ENCODE peak calls at places on chromosomes 4 and X, in seven cellular contexts. One of them, this sample, is unnamed.

GRCh38 chr4:168683595-168683994 is 186.7 kb downstream of the PALLD start:
- DNase-seq in psoas muscle: no peak
- DNase-seq in suprapubic skin: no peak
- DNase-seq in hepatocyte: no peak
- DNase-seq in transverse colon: no peak
- DNase-seq in thoracic aorta: no peak
- DNase-seq in endothelial cell: no peak
- DNase-seq in this sample: no peak

GRCh38 chr4:182348947-182349346 is 105.7 kb downstream of the TENM3 start:
- DNase-seq in psoas muscle: no peak
- DNase-seq in hepatocyte: no peak
- DNase-seq in endothelial cell: no peak
- DNase-seq in thoracic aorta: no peak
- DNase-seq in suprapubic skin: no peak
- DNase-seq in transverse colon: no peak
- DNase-seq in this sample: no peak

GRCh38 chr4:15352508-15352907 is 75.3 kb upstream of the C1QTNF7 start:
- DNase-seq in endothelial cell: no peak
- DNase-seq in transverse colon: no peak
- DNase-seq in thoracic aorta: no peak
- DNase-seq in psoas muscle: no peak
- DNase-seq in suprapubic skin: no peak
- DNase-seq in hepatocyte: no peak
- DNase-seq in this sample: no peak

GRCh38 chr4:53508446-53508845 is 82.8 kb downstream of the LNX1 start:
- DNase-seq in suprapubic skin: no peak
- DNase-seq in transverse colon: no peak
- DNase-seq in psoas muscle: no peak
- DNase-seq in thoracic aorta: no peak
- DNase-seq in endothelial cell: no peak
- DNase-seq in hepatocyte: no peak
- DNase-seq in this sample: no peak

GRCh38 chrX:37409278-37409677 is 60.1 kb downstream of the PRRG1 start:
- DNase-seq in hepatocyte: no peak
- DNase-seq in suprapubic skin: no peak
- DNase-seq in psoas muscle: no peak
- DNase-seq in endothelial cell: no peak
- DNase-seq in transverse colon: no peak
- DNase-seq in thoracic aorta: no peak
- DNase-seq in this sample: no peak

GRCh38 chr4:99845708-99846469 is 29.3 kb downstream of the DAPP1 start:
- DNase-seq in psoas muscle: no peak
- DNase-seq in hepatocyte: no peak
- DNase-seq in endothelial cell: no peak
- DNase-seq in thoracic aorta: no peak
- DNase-seq in transverse colon: no peak
- DNase-seq in suprapubic skin: no peak
- DNase-seq in this sample: no peak

GRCh38 chrX:25017667-25018247 is 2.0 kb upstream of the ARX start:
- DNase-seq in psoas muscle: no peak
- DNase-seq in hepatocyte: no peak
- DNase-seq in endothelial cell: no peak
- DNase-seq in suprapubic skin: no peak
- DNase-seq in transverse colon: no peak
- DNase-seq in thoracic aorta: no peak
- DNase-seq in this sample: no peak

GRCh38 chr4:148445903-148446261 is 3.7 kb upstream of the NR3C2 start:
- DNase-seq in thoracic aorta: no peak
- DNase-seq in psoas muscle: no peak
- DNase-seq in transverse colon: no peak
- DNase-seq in suprapubic skin: no peak
- DNase-seq in hepatocyte: no peak
- DNase-seq in endothelial cell: no peak
- DNase-seq in this sample: no peak

GRCh38 chr4:76782837-76783236 is 115.1 kb downstream of the SOWAHB start:
- DNase-seq in hepatocyte: no peak
- DNase-seq in endothelial cell: no peak
- DNase-seq in transverse colon: no peak
- DNase-seq in thoracic aorta: no peak
- DNase-seq in suprapubic skin: no peak
- DNase-seq in psoas muscle: no peak
- DNase-seq in this sample: no peak

GRCh38 chr4:1983846-1984405 is 24.8 kb downstream of the NELFA start:
- DNase-seq in thoracic aorta: no peak
- DNase-seq in suprapubic skin: no peak
- DNase-seq in transverse colon: no peak
- DNase-seq in endothelial cell: no peak
- DNase-seq in hepatocyte: no peak
- DNase-seq in psoas muscle: no peak
- DNase-seq in this sample: no peak

GRCh38 chr4:113292371-113293042 is 243.1 kb downstream of the ANK2 start:
- DNase-seq in hepatocyte: peak
- DNase-seq in endothelial cell: no peak
- DNase-seq in transverse colon: peak
- DNase-seq in suprapubic skin: no peak
- DNase-seq in thoracic aorta: no peak
- DNase-seq in psoas muscle: peak
- DNase-seq in this sample: peak

GRCh38 chr4:146342600-146343192 is 128.4 kb downstream of the REELD1 start:
- DNase-seq in endothelial cell: peak
- DNase-seq in suprapubic skin: no peak
- DNase-seq in hepatocyte: peak
- DNase-seq in thoracic aorta: no peak
- DNase-seq in psoas muscle: no peak
- DNase-seq in transverse colon: no peak
- DNase-seq in this sample: peak

GRCh38 chrX:123084797-123085196 is 99.3 kb upstream of the GRIA3 start:
- DNase-seq in suprapubic skin: no peak
- DNase-seq in thoracic aorta: no peak
- DNase-seq in psoas muscle: no peak
- DNase-seq in endothelial cell: no peak
- DNase-seq in transverse colon: no peak
- DNase-seq in hepatocyte: no peak
- DNase-seq in this sample: no peak

GRCh38 chrX:16671005-16671404 is 21.0 kb downstream of the S100G start:
- DNase-seq in suprapubic skin: no peak
- DNase-seq in endothelial cell: peak
- DNase-seq in thoracic aorta: no peak
- DNase-seq in transverse colon: no peak
- DNase-seq in hepatocyte: peak
- DNase-seq in psoas muscle: no peak
- DNase-seq in this sample: no peak

GRCh38 chr4:153466637-153467153 is 535 bp downstream of the TMEM131L start:
- DNase-seq in thoracic aorta: no peak
- DNase-seq in hepatocyte: no peak
- DNase-seq in suprapubic skin: no peak
- DNase-seq in endothelial cell: no peak
- DNase-seq in transverse colon: no peak
- DNase-seq in psoas muscle: no peak
- DNase-seq in this sample: peak
- TF ChIP-seq CTCF in thoracic aorta: no peak
- TF ChIP-seq CTCF in hepatocyte: no peak
- TF ChIP-seq CTCF in suprapubic skin: no peak
- TF ChIP-seq CTCF in endothelial cell: no peak
- TF ChIP-seq CTCF in transverse colon: no peak
- TF ChIP-seq CTCF in psoas muscle: no peak
- TF ChIP-seq CTCF in this sample: no peak

GRCh38 chr4:71045256-71045655 is 51.8 kb downstream of the DCK start:
- DNase-seq in transverse colon: no peak
- DNase-seq in endothelial cell: no peak
- DNase-seq in psoas muscle: no peak
- DNase-seq in hepatocyte: no peak
- DNase-seq in thoracic aorta: no peak
- DNase-seq in suprapubic skin: no peak
- DNase-seq in this sample: no peak

GRCh38 chr4:71052034-71052433 is 58.6 kb downstream of the DCK start:
- DNase-seq in transverse colon: no peak
- DNase-seq in thoracic aorta: no peak
- DNase-seq in psoas muscle: no peak
- DNase-seq in endothelial cell: no peak
- DNase-seq in hepatocyte: no peak
- DNase-seq in suprapubic skin: no peak
- DNase-seq in this sample: no peak

GRCh38 chr4:71052716-71053115 is 59.3 kb downstream of the DCK start:
- DNase-seq in transverse colon: no peak
- DNase-seq in endothelial cell: no peak
- DNase-seq in thoracic aorta: no peak
- DNase-seq in hepatocyte: no peak
- DNase-seq in suprapubic skin: no peak
- DNase-seq in psoas muscle: no peak
- DNase-seq in this sample: no peak

GRCh38 chr4:71049395-71049794 is 55.9 kb downstream of the DCK start:
- DNase-seq in suprapubic skin: no peak
- DNase-seq in endothelial cell: no peak
- DNase-seq in psoas muscle: no peak
- DNase-seq in thoracic aorta: no peak
- DNase-seq in transverse colon: no peak
- DNase-seq in hepatocyte: no peak
- DNase-seq in this sample: no peak

GRCh38 chr4:71050809-71051208 is 57.4 kb downstream of the DCK start:
- DNase-seq in psoas muscle: no peak
- DNase-seq in hepatocyte: no peak
- DNase-seq in transverse colon: no peak
- DNase-seq in thoracic aorta: no peak
- DNase-seq in suprapubic skin: no peak
- DNase-seq in endothelial cell: no peak
- DNase-seq in this sample: no peak
- TF ChIP-seq CTCF in psoas muscle: peak
- TF ChIP-seq CTCF in hepatocyte: no peak
- TF ChIP-seq CTCF in transverse colon: no peak
- TF ChIP-seq CTCF in thoracic aorta: no peak
- TF ChIP-seq CTCF in suprapubic skin: no peak
- TF ChIP-seq CTCF in endothelial cell: no peak
- TF ChIP-seq CTCF in this sample: peak

GRCh38 chr4:22356996-22357596 is 158.8 kb downstream of the ADGRA3 start:
- DNase-seq in hepatocyte: peak
- DNase-seq in transverse colon: no peak
- DNase-seq in thoracic aorta: no peak
- DNase-seq in psoas muscle: no peak
- DNase-seq in endothelial cell: no peak
- DNase-seq in suprapubic skin: no peak
- DNase-seq in this sample: no peak
- TF ChIP-seq CTCF in hepatocyte: peak
- TF ChIP-seq CTCF in transverse colon: peak
- TF ChIP-seq CTCF in thoracic aorta: no peak
- TF ChIP-seq CTCF in psoas muscle: no peak
- TF ChIP-seq CTCF in endothelial cell: no peak
- TF ChIP-seq CTCF in suprapubic skin: no peak
- TF ChIP-seq CTCF in this sample: peak

DNA sequence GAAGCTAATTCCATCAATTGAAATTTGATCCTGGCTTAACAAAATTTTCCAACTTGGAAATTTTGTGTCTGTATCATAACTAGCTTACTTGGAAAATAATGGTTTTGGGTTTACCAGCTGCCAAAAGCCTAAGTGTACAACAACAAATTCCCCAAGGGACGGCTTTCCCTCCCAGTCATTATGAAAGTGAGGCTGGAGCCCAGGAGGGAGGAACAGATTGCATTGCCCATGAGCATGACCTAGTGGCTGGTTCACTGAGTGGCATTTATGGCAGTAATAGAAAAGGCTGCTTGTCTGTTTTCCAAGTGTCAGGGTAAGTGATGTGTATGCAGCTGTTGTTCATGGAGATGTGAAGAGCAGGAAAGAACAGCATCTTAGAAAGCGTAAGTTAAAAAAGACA is 70.8 kb upstream of the HHIP start:
- DNase-seq in psoas muscle: no peak
- DNase-seq in transverse colon: no peak
- DNase-seq in thoracic aorta: no peak
- DNase-seq in endothelial cell: peak
- DNase-seq in suprapubic skin: no peak
- DNase-seq in hepatocyte: peak
- DNase-seq in this sample: no peak
- TF ChIP-seq CTCF in psoas muscle: no peak
- TF ChIP-seq CTCF in transverse colon: no peak
- TF ChIP-seq CTCF in thoracic aorta: no peak
- TF ChIP-seq CTCF in endothelial cell: no peak
- TF ChIP-seq CTCF in suprapubic skin: no peak
- TF ChIP-seq CTCF in hepatocyte: peak
- TF ChIP-seq CTCF in this sample: peak

GRCh38 chrX:80550722-80551121 is 130.5 kb downstream of the TENT5D start:
- DNase-seq in hepatocyte: no peak
- DNase-seq in psoas muscle: no peak
- DNase-seq in thoracic aorta: no peak
- DNase-seq in endothelial cell: peak
- DNase-seq in transverse colon: no peak
- DNase-seq in suprapubic skin: no peak
- DNase-seq in this sample: no peak
- TF ChIP-seq CTCF in hepatocyte: no peak
- TF ChIP-seq CTCF in psoas muscle: no peak
- TF ChIP-seq CTCF in thoracic aorta: no peak
- TF ChIP-seq CTCF in endothelial cell: no peak
- TF ChIP-seq CTCF in transverse colon: no peak
- TF ChIP-seq CTCF in suprapubic skin: no peak
- TF ChIP-seq CTCF in this sample: no peak

GRCh38 chrX:15146515-15146914 is 123.4 kb downstream of the ASB9 start:
- DNase-seq in psoas muscle: no peak
- DNase-seq in transverse colon: peak
- DNase-seq in endothelial cell: peak
- DNase-seq in thoracic aorta: no peak
- DNase-seq in suprapubic skin: no peak
- DNase-seq in hepatocyte: peak
- DNase-seq in this sample: peak
- TF ChIP-seq CTCF in psoas muscle: peak
- TF ChIP-seq CTCF in transverse colon: no peak
- TF ChIP-seq CTCF in endothelial cell: peak
- TF ChIP-seq CTCF in thoracic aorta: no peak
- TF ChIP-seq CTCF in suprapubic skin: no peak
- TF ChIP-seq CTCF in hepatocyte: peak
- TF ChIP-seq CTCF in this sample: peak

DNA sequence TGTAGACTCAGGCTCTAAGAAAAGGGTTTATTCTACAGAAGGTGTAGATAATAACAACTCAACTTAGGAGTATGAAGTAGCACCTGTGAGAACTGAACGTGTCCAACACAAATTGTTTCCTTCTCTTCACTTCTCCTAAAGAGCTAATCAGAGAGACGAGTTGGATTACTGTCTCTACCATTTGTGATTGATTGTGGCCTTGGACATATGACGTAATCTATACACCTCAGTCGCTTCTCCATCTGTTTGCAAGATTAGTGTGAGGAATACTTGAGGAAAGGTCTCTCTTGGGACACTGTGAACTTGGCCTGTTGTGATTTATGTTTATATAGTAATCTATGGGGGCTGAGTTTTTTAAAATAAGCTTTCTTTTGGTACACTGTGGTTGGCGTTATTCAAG is 182.0 kb downstream of the ZNF330 start:
- DNase-seq in suprapubic skin: no peak
- DNase-seq in transverse colon: no peak
- DNase-seq in endothelial cell: no peak
- DNase-seq in hepatocyte: no peak
- DNase-seq in psoas muscle: no peak
- DNase-seq in thoracic aorta: no peak
- DNase-seq in this sample: no peak
- TF ChIP-seq CTCF in suprapubic skin: no peak
- TF ChIP-seq CTCF in transverse colon: no peak
- TF ChIP-seq CTCF in endothelial cell: no peak
- TF ChIP-seq CTCF in hepatocyte: no peak
- TF ChIP-seq CTCF in psoas muscle: no peak
- TF ChIP-seq CTCF in thoracic aorta: no peak
- TF ChIP-seq CTCF in this sample: no peak